ENCODE peak calls at places on chromosomes 7 and 10, in nine cellular contexts. K is A549, C is upper lobe of left lung, L is body of pancreas, Q is heart left ventricle, J is H1, E is IMR-90, H is transverse colon, P is adrenal gland. B is an unnamed sample.
A peak's percentile ranks its signal among the peaks of the same experiment; 100 is the strongest.

GRCh38 chr7:135620980-135621850 is 41.1 kb upstream of the STMP1 start:
- DNase-seq in K (peak; percentile 40), C (no peak), L (peak; percentile 50), Q (peak; percentile 26), J (peak; percentile 1), E (peak; percentile 91), H (peak; percentile 13), P (peak; percentile 69), B (no peak)

GRCh38 chr10:124983321-124983720 is 41.4 kb downstream of the ZRANB1 start:
- DNase-seq in K (no peak), C (no peak), L (no peak), Q (no peak), J (no peak), E (no peak), H (no peak), P (no peak), B (no peak)

GRCh38 chr7:92621026-92621540 is 30.9 kb upstream of the FAM133B start:
- DNase-seq in K (peak; percentile 36), C (peak; percentile 47), L (peak; percentile 74), Q (peak; percentile 77), J (no peak), E (peak; percentile 94), H (peak; percentile 76), P (peak; percentile 76), B (no peak)

GRCh38 chr7:32039000-32039756 is 31.0 kb downstream of the PDE1C start:
- DNase-seq in K (no peak), C (no peak), L (no peak), Q (no peak), J (no peak), E (no peak), H (no peak), P (no peak), B (no peak)

GRCh38 chr7:33905389-33906032 is at the start of gene BMPER:
- DNase-seq in K (peak; percentile 43), C (peak; percentile 36), L (peak; percentile 37), Q (no peak), J (no peak), E (peak; percentile 19), H (peak; percentile 13), P (peak; percentile 5), B (no peak)

GRCh38 chr7:2525161-2525930 is 5.8 kb downstream of the LFNG start:
- DNase-seq in K (no peak), C (peak; percentile 61), L (peak; percentile 73), Q (no peak), J (no peak), E (no peak), H (peak; percentile 41), P (no peak), B (no peak)

GRCh38 chr10:87038786-87039185 is 18.7 kb downstream of the FAM25A start:
- DNase-seq in K (no peak), C (no peak), L (no peak), Q (no peak), J (no peak), E (no peak), H (peak; percentile 37), P (no peak), B (no peak)

GRCh38 chr10:103640436-103641181 is 147.1 kb downstream of the NEURL1 start:
- DNase-seq in K (no peak), C (no peak), L (no peak), Q (no peak), J (no peak), E (no peak), H (no peak), P (peak; percentile 37), B (no peak)

GRCh38 chr10:133156674-133157579 is 3.1 kb upstream of the KNDC1 start:
- DNase-seq in K (no peak), C (no peak), L (no peak), Q (no peak), J (no peak), E (peak; percentile 36), H (no peak), P (no peak), B (no peak)

GRCh38 chr10:43056568-43057011 is 20.3 kb upstream of the RET start:
- DNase-seq in K (no peak), C (no peak), L (peak; percentile 8), Q (no peak), J (no peak), E (no peak), H (no peak), P (no peak), B (no peak)

GRCh38 chr10:69319911-69320316 is 41.6 kb downstream of the HK1 start:
- DNase-seq in K (no peak), C (no peak), L (no peak), Q (no peak), J (no peak), E (no peak), H (no peak), P (no peak), B (no peak)

GRCh38 chr10:69317175-69318086 is 39.1 kb downstream of the HK1 start:
- DNase-seq in K (no peak), C (no peak), L (no peak), Q (no peak), J (no peak), E (no peak), H (no peak), P (no peak), B (no peak)

GRCh38 chr10:69316313-69317059 is 38.2 kb downstream of the HK1 start:
- DNase-seq in K (no peak), C (no peak), L (no peak), Q (no peak), J (no peak), E (peak; percentile 46), H (no peak), P (peak; percentile 83), B (no peak)

GRCh38 chr10:69318997-69319727 is 40.9 kb downstream of the HK1 start:
- DNase-seq in K (peak; percentile 38), C (peak; percentile 92), L (peak; percentile 73), Q (peak; percentile 88), J (no peak), E (peak; percentile 53), H (peak; percentile 87), P (peak; percentile 89), B (no peak)

DNA sequence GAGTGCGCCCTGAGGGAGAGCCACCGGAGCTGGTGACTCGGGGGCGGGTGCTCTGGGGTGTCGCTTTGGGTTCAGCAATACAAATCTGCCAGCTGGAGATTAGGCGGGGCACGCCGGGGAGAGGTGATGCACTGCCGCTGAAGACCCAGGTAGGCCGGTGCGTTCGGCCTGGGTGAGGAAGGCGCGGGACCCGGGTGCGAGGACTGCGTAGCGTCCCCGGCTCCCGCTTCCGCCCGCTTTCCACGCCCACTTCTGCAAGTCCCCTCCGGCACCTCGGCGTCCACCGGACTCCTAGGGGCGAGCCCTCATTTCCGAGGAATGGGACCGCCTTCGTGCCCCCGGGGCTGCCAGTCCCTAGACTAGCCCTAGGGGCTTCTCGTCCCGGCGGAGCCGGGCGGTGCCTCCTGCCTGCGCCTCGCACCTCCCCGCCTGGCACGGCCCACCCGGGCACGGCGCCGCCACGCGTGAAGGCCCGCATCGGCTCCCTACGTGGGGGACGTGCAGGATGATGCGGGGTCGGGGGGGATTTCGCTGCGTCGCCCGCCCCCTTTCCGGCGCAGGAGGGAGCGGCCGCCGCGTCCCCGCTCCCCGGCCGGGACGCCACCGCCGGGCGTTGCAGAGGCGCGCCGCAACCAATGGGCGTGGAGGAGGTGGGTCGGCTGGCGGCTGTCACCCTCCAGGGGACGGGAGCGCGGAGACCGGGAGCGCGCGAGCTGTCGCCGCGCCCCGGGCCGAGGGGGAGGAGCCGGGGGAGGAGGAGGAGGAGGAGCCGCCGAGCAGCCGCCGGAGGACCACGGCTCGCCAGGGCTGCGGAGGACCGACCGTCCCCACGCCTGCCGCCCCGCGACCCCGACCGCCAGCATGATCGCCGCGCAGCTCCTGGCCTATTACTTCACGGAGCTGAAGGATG is 40.0 kb downstream of the HK1 start:
- DNase-seq in K (peak; percentile 97), C (peak; percentile 94), L (peak; percentile 91), Q (peak; percentile 94), J (peak; percentile 29), E (peak; percentile 77), H (peak; percentile 94), P (peak; percentile 89), B (no peak)
- TF ChIP-seq POLR2A in K (peak; percentile 36), C (peak; percentile 95), L (peak; percentile 61), Q (peak; percentile 48), J (no peak), E (peak; percentile 8), H (peak; percentile 81), P (peak; percentile 74), B (peak; percentile 82)

DNA sequence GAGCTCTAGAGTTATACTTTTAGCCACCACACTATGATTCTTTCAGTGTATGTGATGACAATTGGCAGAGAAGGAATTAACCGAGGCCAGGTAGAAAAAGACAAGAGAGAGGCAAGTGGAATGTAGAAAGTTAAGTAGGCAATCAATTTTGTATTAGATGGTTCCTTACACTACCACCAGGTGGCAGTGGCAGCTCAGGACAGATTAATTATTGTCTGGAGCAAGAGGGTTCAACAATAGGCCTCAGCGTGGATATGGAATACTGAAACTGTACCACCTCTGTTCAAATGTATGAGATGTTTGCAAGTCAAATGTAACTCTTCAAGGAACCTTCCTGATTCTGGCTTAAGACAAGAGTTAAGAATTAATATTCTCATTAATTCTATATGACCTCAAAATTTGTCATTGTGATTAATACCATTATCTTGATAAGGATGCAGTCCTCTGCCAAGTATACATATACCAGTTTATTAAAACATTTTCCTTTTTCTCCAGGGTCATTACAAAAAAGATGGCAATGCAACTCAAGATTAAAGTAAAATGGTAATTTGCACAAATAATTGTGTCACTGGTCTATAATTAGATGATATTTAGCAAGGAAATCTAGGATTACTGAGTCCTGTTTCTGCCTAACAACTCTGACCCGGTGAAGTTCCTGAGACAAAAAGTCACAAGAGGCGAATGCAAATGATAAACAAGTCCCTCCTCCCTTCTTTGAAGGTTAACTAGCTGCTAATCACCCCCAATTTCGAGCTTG is 127.7 kb downstream of the MBL2 start:
- DNase-seq in K (peak; percentile 17), C (no peak), L (peak; percentile 33), Q (peak; percentile 21), J (no peak), E (peak; percentile 32), H (peak; percentile 22), P (peak; percentile 45), B (no peak)
- TF ChIP-seq CTCF in K (peak; percentile 78), C (peak; percentile 48), L (peak; percentile 65), Q (peak; percentile 75), J (peak; percentile 81), E (peak; percentile 75), H (peak; percentile 63), P (peak; percentile 64), B (peak; percentile 45)

GRCh38 chr7:84633-85020 is 107.7 kb upstream of the FAM20C start:
- DNase-seq in K (no peak), C (no peak), L (no peak), Q (no peak), J (no peak), E (no peak), H (no peak), P (no peak), B (no peak)
- H3K4me1 ChIP-seq in K (peaks cover 5% of the 10 kb centered on the region), C (no peaks in the 10 kb centered on the region), L (peaks cover 17% of the 10 kb centered on the region), Q (peaks cover 15% of the 10 kb centered on the region), J (peaks cover 7% of the 10 kb centered on the region), E (peaks cover 28% of the 10 kb centered on the region), H (peaks cover 21% of the 10 kb centered on the region), P (peaks cover 12% of the 10 kb centered on the region), B (peaks cover 39% of the 10 kb centered on the region)

DNA sequence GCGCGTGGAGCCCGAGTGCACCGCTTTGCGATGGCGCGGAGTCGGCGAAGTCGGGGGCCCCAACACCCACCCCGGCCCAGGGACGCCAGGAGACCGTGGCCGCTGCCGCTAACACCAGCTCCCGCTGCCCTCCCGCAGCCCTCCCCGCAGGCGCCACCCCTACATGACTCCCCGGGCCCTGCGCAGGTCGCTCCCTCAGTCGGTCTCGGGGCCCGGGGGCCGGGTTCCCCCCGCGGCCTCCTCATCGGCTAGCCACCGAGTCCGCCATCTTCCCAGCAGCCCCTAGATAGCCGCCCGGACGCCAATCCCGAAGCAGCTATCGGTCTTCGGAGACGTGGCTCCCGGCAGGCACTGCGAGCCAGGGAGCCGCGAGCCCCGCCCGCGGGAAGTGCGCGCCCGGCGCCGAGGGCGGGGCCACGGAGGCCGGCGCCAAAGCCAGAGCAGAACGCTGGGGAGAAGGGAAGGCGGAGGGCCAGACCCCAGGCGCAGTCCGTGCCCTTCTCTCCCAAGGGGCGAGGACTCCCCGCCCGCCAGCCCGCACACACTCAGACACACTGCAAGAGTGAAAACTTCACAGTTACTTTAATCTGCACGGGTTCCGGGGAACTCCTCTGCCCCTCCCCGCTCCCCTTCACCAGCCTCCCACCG is at the start of gene FASTK:
- DNase-seq in K (peak; percentile 92), C (peak; percentile 95), L (peak; percentile 93), Q (peak; percentile 93), J (no peak), E (peak; percentile 88), H (peak; percentile 92), P (peak; percentile 93), B (no peak)
- TF ChIP-seq POLR2A in K (peak; percentile 82), C (peak; percentile 77), L (peak; percentile 66), Q (no peak), J (no peak), E (peak; percentile 79), H (peak; percentile 80), P (peak; percentile 84), B (no peak)

B was measured in vagina.